ENCODE peak calls at places on chromosomes 6 and 20, in ten cellular contexts. S, K, J, E, B, Q, I, Z, D and P are unnamed samples.

GRCh38 chr20:45835230-45836224 is 1.9 kb downstream of the SNX21 start:
- ATAC-seq in S (peak), K (peak), J (no peak), E (no peak), B (no peak), Q (peak), I (no peak), Z (peak), D (no peak), P (peak)

GRCh38 chr20:56091635-56092180 is 86.4 kb upstream of the CBLN4 start:
- ATAC-seq in S (no peak), K (no peak), J (no peak), E (no peak), B (no peak), Q (no peak), I (no peak), Z (no peak), D (no peak), P (no peak)

GRCh38 chr20:8155848-8156602 is 24.0 kb downstream of the PLCB1 start:
- ATAC-seq in S (peak), K (peak), J (peak), E (peak), B (no peak), Q (no peak), I (peak), Z (no peak), D (peak), P (no peak)

GRCh38 chr6:168496932-168497331 is 55.9 kb downstream of the SMOC2 start:
- ATAC-seq in S (no peak), K (no peak), J (no peak), E (no peak), B (no peak), Q (no peak), I (no peak), Z (no peak), D (no peak), P (no peak)

GRCh38 chr6:157283900-157284737 is 39.2 kb downstream of the TMEM242 start:
- ATAC-seq in S (no peak), K (no peak), J (no peak), E (no peak), B (no peak), Q (no peak), I (no peak), Z (no peak), D (no peak), P (no peak)

GRCh38 chr20:52127309-52127708 is 64.3 kb downstream of the ZFP64 start:
- ATAC-seq in S (no peak), K (no peak), J (no peak), E (no peak), B (no peak), Q (no peak), I (no peak), Z (no peak), D (no peak), P (no peak)

GRCh38 chr6:151627689-151628444 is 134.1 kb downstream of the CCDC170 start:
- ATAC-seq in S (no peak), K (peak), J (no peak), E (no peak), B (peak), Q (no peak), I (no peak), Z (no peak), D (no peak), P (no peak)

GRCh38 chr6:36829919-36830544 is 9.2 kb downstream of the CPNE5 start:
- ATAC-seq in S (peak), K (no peak), J (no peak), E (peak), B (no peak), Q (peak), I (no peak), Z (no peak), D (peak), P (peak)

GRCh38 chr20:47241345-47241781 is 115.1 kb downstream of the ZMYND8 start:
- ATAC-seq in S (peak), K (no peak), J (no peak), E (peak), B (no peak), Q (peak), I (peak), Z (no peak), D (no peak), P (peak)

GRCh38 chr20:37506166-37506725 is 14.8 kb upstream of the NNAT start:
- ATAC-seq in S (no peak), K (no peak), J (no peak), E (no peak), B (no peak), Q (no peak), I (no peak), Z (no peak), D (no peak), P (no peak)

GRCh38 chr6:157090736-157091135 is 232.6 kb downstream of the TMEM242 start:
- ATAC-seq in S (no peak), K (no peak), J (no peak), E (no peak), B (no peak), Q (no peak), I (no peak), Z (no peak), D (no peak), P (no peak)

GRCh38 chr6:108959972-108960582 is 111.9 kb downstream of the ARMC2 start:
- ATAC-seq in S (peak), K (no peak), J (no peak), E (peak), B (no peak), Q (no peak), I (no peak), Z (no peak), D (no peak), P (peak)

GRCh38 chr6:67328269-67328668 is 1306.8 kb upstream of the ADGRB3 start:
- ATAC-seq in S (no peak), K (no peak), J (no peak), E (no peak), B (no peak), Q (no peak), I (no peak), Z (no peak), D (no peak), P (no peak)

GRCh38 chr6:35058041-35058675 is 83.0 kb downstream of the TCP11 start:
- ATAC-seq in S (no peak), K (no peak), J (no peak), E (no peak), B (no peak), Q (peak), I (no peak), Z (no peak), D (peak), P (peak)

GRCh38 chr6:40427196-40427595 is 160.0 kb downstream of the LRFN2 start:
- ATAC-seq in S (no peak), K (no peak), J (no peak), E (peak), B (no peak), Q (no peak), I (no peak), Z (no peak), D (no peak), P (no peak)

GRCh38 chr6:35663447-35664235 is 25.1 kb downstream of the FKBP5 start:
- ATAC-seq in S (no peak), K (no peak), J (no peak), E (peak), B (peak), Q (no peak), I (peak), Z (peak), D (peak), P (no peak)

GRCh38 chr6:142838821-142839685 is 105.9 kb downstream of the HIVEP2 start:
- ATAC-seq in S (peak), K (peak), J (peak), E (peak), B (peak), Q (no peak), I (no peak), Z (no peak), D (peak), P (no peak)

GRCh38 chr20:13671500-13672288 is 33.0 kb upstream of the TASP1 start:
- ATAC-seq in S (peak), K (no peak), J (no peak), E (no peak), B (no peak), Q (peak), I (no peak), Z (no peak), D (no peak), P (peak)

GRCh38 chr20:62651285-62652021 is 9.2 kb downstream of the SLCO4A1 start:
- ATAC-seq in S (peak), K (no peak), J (no peak), E (no peak), B (peak), Q (no peak), I (no peak), Z (peak), D (peak), P (no peak)

GRCh38 chr6:144534123-144534676 is 249.1 kb downstream of the UTRN start:
- ATAC-seq in S (peak), K (no peak), J (no peak), E (no peak), B (no peak), Q (no peak), I (peak), Z (no peak), D (no peak), P (peak)

GRCh38 chr6:133567656-133568055 is 321.3 kb upstream of the TCF21 start:
- ATAC-seq in S (no peak), K (no peak), J (no peak), E (no peak), B (no peak), Q (no peak), I (peak), Z (no peak), D (no peak), P (no peak)

GRCh38 chr6:85706272-85706671 is 63.6 kb upstream of the SYNCRIP start:
- ATAC-seq in S (peak), K (no peak), J (no peak), E (no peak), B (no peak), Q (no peak), I (no peak), Z (no peak), D (peak), P (no peak)

GRCh38 chr6:130681028-130681427 is 146.2 kb upstream of the SMLR1 start:
- ATAC-seq in S (peak), K (no peak), J (no peak), E (no peak), B (no peak), Q (no peak), I (peak), Z (no peak), D (no peak), P (peak)

GRCh38 chr6:125931733-125932450 is 24.7 kb upstream of the HINT3 start:
- ATAC-seq in S (no peak), K (no peak), J (no peak), E (no peak), B (peak), Q (no peak), I (no peak), Z (peak), D (no peak), P (no peak)

GRCh38 chr6:33761581-33761921 is 14.8 kb upstream of the IP6K3 start:
- ATAC-seq in S (no peak), K (no peak), J (peak), E (no peak), B (no peak), Q (no peak), I (no peak), Z (no peak), D (no peak), P (no peak)

GRCh38 chr20:57957397-57958049 is 247.7 kb upstream of the PMEPA1 start:
- ATAC-seq in S (peak), K (no peak), J (no peak), E (no peak), B (no peak), Q (no peak), I (no peak), Z (no peak), D (no peak), P (peak)

GRCh38 chr6:3835055-3835731 is 14.0 kb upstream of the FAM50B start:
- ATAC-seq in S (peak), K (peak), J (peak), E (peak), B (no peak), Q (peak), I (no peak), Z (no peak), D (peak), P (peak)

GRCh38 chr20:34075647-34076046 is 36.4 kb downstream of the EIF2S2 start:
- ATAC-seq in S (no peak), K (peak), J (no peak), E (no peak), B (peak), Q (no peak), I (no peak), Z (no peak), D (no peak), P (no peak)

GRCh38 chr6:155850408-155850841 is 394.8 kb upstream of the NOX3 start:
- ATAC-seq in S (no peak), K (peak), J (no peak), E (no peak), B (no peak), Q (no peak), I (no peak), Z (no peak), D (no peak), P (no peak)

GRCh38 chr6:28335564-28336283 is at the start of gene ZSCAN31:
- ATAC-seq in S (peak), K (peak), J (peak), E (peak), B (peak), Q (peak), I (peak), Z (peak), D (peak), P (peak)
- TF ChIP-seq POLR2A in S (peak), K (peak), J (peak), E (peak), B (peak), Q (peak), I (peak), Z (peak), D (peak), P (peak)

GRCh38 chr6:7880718-7881107 is 29.9 kb downstream of the TXNDC5 start:
- ATAC-seq in S (no peak), K (no peak), J (no peak), E (no peak), B (no peak), Q (no peak), I (no peak), Z (no peak), D (no peak), P (no peak)

GRCh38 chr6:7879980-7880717 is 30.4 kb downstream of the TXNDC5 start:
- ATAC-seq in S (no peak), K (no peak), J (no peak), E (no peak), B (no peak), Q (no peak), I (no peak), Z (no peak), D (no peak), P (no peak)

GRCh38 chr6:7882505-7883257 is 27.9 kb downstream of the TXNDC5 start:
- ATAC-seq in S (no peak), K (no peak), J (no peak), E (no peak), B (no peak), Q (no peak), I (no peak), Z (no peak), D (peak), P (no peak)

GRCh38 chr6:7883381-7883780 is 27.2 kb downstream of the TXNDC5 start:
- ATAC-seq in S (no peak), K (no peak), J (no peak), E (no peak), B (no peak), Q (no peak), I (no peak), Z (no peak), D (no peak), P (no peak)

GRCh38 chr6:7881765-7882500 is 28.7 kb downstream of the TXNDC5 start:
- ATAC-seq in S (no peak), K (no peak), J (no peak), E (no peak), B (no peak), Q (no peak), I (no peak), Z (no peak), D (no peak), P (no peak)
- H3K4me3 ChIP-seq in S (no peak), K (no peak), J (no peak), E (no peak), B (no peak), Q (no peak), I (no peak), Z (no peak), D (no peak), P (no peak)

GRCh38 chr6:8194499-8194898 is 92.2 kb upstream of the EEF1E1 start:
- ATAC-seq in S (no peak), K (no peak), J (no peak), E (no peak), B (no peak), Q (no peak), I (no peak), Z (no peak), D (no peak), P (no peak)
- TF ChIP-seq POLR2A in S (no peak), K (no peak), J (no peak), E (no peak), B (no peak), Q (no peak), I (no peak), Z (no peak), D (no peak), P (no peak)

DNA sequence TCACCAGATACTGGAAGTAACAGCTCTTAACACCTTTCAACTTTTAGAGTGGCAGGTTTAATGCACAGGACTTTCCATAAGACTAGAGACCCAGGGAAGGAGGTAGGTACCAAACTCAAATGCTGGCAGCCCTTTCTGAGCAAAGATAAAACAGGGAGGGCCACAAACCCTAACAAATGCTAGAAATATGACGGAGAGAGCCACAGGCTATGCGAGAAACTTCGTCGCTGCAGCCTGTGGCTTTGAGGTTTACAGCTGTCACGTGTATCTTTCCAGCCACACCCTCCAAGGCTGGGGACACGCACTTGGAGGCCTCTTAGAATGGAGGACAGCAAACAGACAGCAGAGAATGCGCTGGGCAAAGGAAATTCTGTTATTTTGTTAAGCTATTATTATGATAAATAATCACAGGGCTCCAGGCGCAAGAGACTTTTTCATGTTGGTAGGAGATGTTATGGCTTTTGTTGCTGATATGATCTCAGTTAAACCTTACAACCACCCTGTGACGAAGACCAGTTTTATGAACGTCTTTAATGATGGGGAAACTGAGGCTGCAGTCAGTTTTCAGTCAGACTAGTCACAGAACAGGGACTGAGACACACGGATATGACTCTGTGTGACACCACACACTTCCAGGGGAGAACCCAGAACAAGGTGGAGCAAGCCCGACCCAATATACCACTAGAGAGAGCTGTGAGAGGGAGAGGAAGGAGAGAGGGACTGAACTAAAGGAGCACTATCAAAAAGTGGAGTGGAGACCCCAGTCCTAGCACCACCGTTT is 2.0 kb downstream of the TRAM2 start:
- ATAC-seq in S (no peak), K (no peak), J (no peak), E (no peak), B (peak), Q (no peak), I (no peak), Z (peak), D (no peak), P (no peak)
- H3K4me3 ChIP-seq in S (peak), K (no peak), J (peak), E (no peak), B (peak), Q (peak), I (peak), Z (peak), D (peak), P (peak)

DNA sequence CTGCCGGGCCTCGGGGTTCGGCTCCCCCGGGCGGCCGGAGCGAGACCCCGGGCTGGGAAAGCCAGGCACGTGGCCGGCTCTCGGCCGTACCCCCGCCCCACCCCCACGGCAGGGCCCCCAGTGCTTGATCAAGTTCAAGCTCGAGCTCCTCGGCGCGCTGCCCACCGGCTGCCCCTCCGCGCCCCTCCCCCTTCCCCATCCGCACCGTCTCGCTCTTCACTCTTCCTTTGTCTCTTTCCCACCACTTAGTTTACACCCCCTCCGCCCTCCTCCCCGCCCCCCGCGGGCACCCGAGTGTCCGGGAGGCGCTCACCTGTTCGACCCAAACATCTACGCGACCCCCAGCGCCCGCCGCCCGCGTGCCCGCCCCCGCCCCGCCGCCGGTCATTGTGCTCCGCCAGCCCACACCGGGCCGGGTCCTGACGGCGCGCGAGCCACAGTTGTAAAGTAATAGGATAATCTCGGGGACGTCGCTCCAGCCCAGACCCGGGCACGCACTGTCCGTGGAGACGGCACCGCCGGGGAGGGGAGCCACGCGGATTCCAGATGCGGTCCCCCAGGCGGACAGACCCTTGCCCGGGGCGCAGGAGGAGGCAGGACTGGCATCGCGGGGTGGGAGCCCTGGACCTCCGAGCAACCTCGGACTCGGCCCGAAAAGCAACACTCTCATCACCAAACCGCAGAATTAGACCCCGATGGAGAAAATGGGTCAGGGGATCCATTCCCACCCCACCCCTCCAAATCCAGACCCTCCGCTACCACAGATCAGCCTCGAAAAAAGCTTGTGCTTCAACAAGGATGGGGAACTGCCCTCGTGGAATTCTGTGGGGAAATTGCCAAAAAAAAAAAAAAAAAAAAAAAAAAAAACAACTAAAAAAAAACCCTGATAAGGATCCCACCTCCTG is 100.7 kb downstream of the NOL4L start:
- ATAC-seq in S (peak), K (peak), J (peak), E (peak), B (peak), Q (no peak), I (peak), Z (no peak), D (peak), P (no peak)
- TF ChIP-seq POLR2A in S (no peak), K (no peak), J (no peak), E (no peak), B (no peak), Q (no peak), I (no peak), Z (no peak), D (no peak), P (no peak)